ENCODE peak calls at places on chromosomes 12 and 14, in four cellular contexts. One of them, this sample, is unnamed.

GRCh38 chr12:115257791-115258190 is 573.8 kb upstream of the TBX3 start:
- DNase-seq in testis: no peak
- DNase-seq in nephron progenitor cell: no peak
- DNase-seq in stimulated activated CD8-positive, alpha-beta memory T cell treated with anti-CD3 and anti-CD28 coated beads, Interleukin-4, amount 100 ng/mL, for 1 hour: no peak
- DNase-seq in this sample: no peak

GRCh38 chr14:100540141-100540925 is 46.9 kb downstream of the BEGAIN start:
- DNase-seq in nephron progenitor cell: peak
- DNase-seq in stimulated activated CD8-positive, alpha-beta memory T cell treated with anti-CD3 and anti-CD28 coated beads, Interleukin-4, amount 100 ng/mL, for 1 hour: no peak
- DNase-seq in testis: peak
- DNase-seq in this sample: no peak

GRCh38 chr12:119989619-119990381 is 764 bp downstream of the BICDL1 start:
- DNase-seq in testis: peak
- DNase-seq in nephron progenitor cell: peak
- DNase-seq in stimulated activated CD8-positive, alpha-beta memory T cell treated with anti-CD3 and anti-CD28 coated beads, Interleukin-4, amount 100 ng/mL, for 1 hour: peak
- DNase-seq in this sample: peak

GRCh38 chr12:47551426-47551851 is 154.4 kb downstream of the RPAP3 start:
- DNase-seq in nephron progenitor cell: no peak
- DNase-seq in testis: no peak
- DNase-seq in stimulated activated CD8-positive, alpha-beta memory T cell treated with anti-CD3 and anti-CD28 coated beads, Interleukin-4, amount 100 ng/mL, for 1 hour: no peak
- DNase-seq in this sample: no peak

GRCh38 chr12:46506198-46506597 is 133.6 kb upstream of the SLC38A2 start:
- DNase-seq in nephron progenitor cell: no peak
- DNase-seq in stimulated activated CD8-positive, alpha-beta memory T cell treated with anti-CD3 and anti-CD28 coated beads, Interleukin-4, amount 100 ng/mL, for 1 hour: no peak
- DNase-seq in testis: no peak
- DNase-seq in this sample: no peak

GRCh38 chr12:42473561-42473960 is 116.0 kb downstream of the PRICKLE1 start:
- DNase-seq in testis: no peak
- DNase-seq in nephron progenitor cell: no peak
- DNase-seq in stimulated activated CD8-positive, alpha-beta memory T cell treated with anti-CD3 and anti-CD28 coated beads, Interleukin-4, amount 100 ng/mL, for 1 hour: no peak
- DNase-seq in this sample: no peak

GRCh38 chr12:111454716-111455447 is 49.2 kb downstream of the SH2B3 start:
- DNase-seq in nephron progenitor cell: no peak
- DNase-seq in stimulated activated CD8-positive, alpha-beta memory T cell treated with anti-CD3 and anti-CD28 coated beads, Interleukin-4, amount 100 ng/mL, for 1 hour: no peak
- DNase-seq in testis: peak
- DNase-seq in this sample: no peak

GRCh38 chr14:74838141-74838540 is 37.8 kb downstream of the PROX2 start:
- DNase-seq in testis: no peak
- DNase-seq in stimulated activated CD8-positive, alpha-beta memory T cell treated with anti-CD3 and anti-CD28 coated beads, Interleukin-4, amount 100 ng/mL, for 1 hour: no peak
- DNase-seq in nephron progenitor cell: no peak
- DNase-seq in this sample: no peak

GRCh38 chr12:105922670-105923102 is 216.1 kb downstream of the NUAK1 start:
- DNase-seq in nephron progenitor cell: no peak
- DNase-seq in testis: no peak
- DNase-seq in stimulated activated CD8-positive, alpha-beta memory T cell treated with anti-CD3 and anti-CD28 coated beads, Interleukin-4, amount 100 ng/mL, for 1 hour: no peak
- DNase-seq in this sample: no peak

GRCh38 chr12:48110691-48111315 is 4.9 kb upstream of the SENP1 start:
- DNase-seq in stimulated activated CD8-positive, alpha-beta memory T cell treated with anti-CD3 and anti-CD28 coated beads, Interleukin-4, amount 100 ng/mL, for 1 hour: no peak
- DNase-seq in nephron progenitor cell: no peak
- DNase-seq in testis: no peak
- DNase-seq in this sample: no peak

GRCh38 chr12:75971253-75971652 is 60.3 kb downstream of the PHLDA1 start:
- DNase-seq in testis: no peak
- DNase-seq in stimulated activated CD8-positive, alpha-beta memory T cell treated with anti-CD3 and anti-CD28 coated beads, Interleukin-4, amount 100 ng/mL, for 1 hour: no peak
- DNase-seq in nephron progenitor cell: no peak
- DNase-seq in this sample: no peak

GRCh38 chr12:1083086-1083887 is 92.3 kb downstream of the ERC1 start:
- DNase-seq in stimulated activated CD8-positive, alpha-beta memory T cell treated with anti-CD3 and anti-CD28 coated beads, Interleukin-4, amount 100 ng/mL, for 1 hour: no peak
- DNase-seq in testis: peak
- DNase-seq in nephron progenitor cell: no peak
- DNase-seq in this sample: no peak

GRCh38 chr12:18578191-18578590 is 159.6 kb downstream of the PLCZ1 start:
- DNase-seq in stimulated activated CD8-positive, alpha-beta memory T cell treated with anti-CD3 and anti-CD28 coated beads, Interleukin-4, amount 100 ng/mL, for 1 hour: no peak
- DNase-seq in testis: no peak
- DNase-seq in nephron progenitor cell: no peak
- DNase-seq in this sample: no peak